ENCODE peak calls at places on chromosomes 16 and 17, in seven cellular contexts. A is CD4-positive, alpha-beta T cell; E is central memory CD4-positive, alpha-beta T cell; H is activated naive CD4-positive, alpha-beta T cell treated with anti-CD3 and anti-CD28 coated beads for 36 hours; D is mesothelial cell of epicardium; O is H7; U is NT2/D1. L is an unnamed sample.

GRCh38 chr16:31243734-31244670 is 15.8 kb upstream of the ITGAM start:
- DNase-seq in H (no peak), O (no peak), E (no peak), U (no peak), A (no peak), D (no peak), L (no peak)

GRCh38 chr16:86531193-86531550 is 20.8 kb downstream of the FOXF1 start:
- DNase-seq in O (no peak), D (no peak), A (no peak), E (no peak), U (no peak), H (no peak), L (peak)

GRCh38 chr16:76932541-76933211 is 258.3 kb upstream of the MON1B start:
- DNase-seq in H (no peak), U (no peak), E (no peak), D (no peak), A (no peak), O (no peak), L (no peak)

GRCh38 chr16:65098916-65099315 is 22.9 kb downstream of the CDH11 start:
- DNase-seq in A (no peak), U (no peak), E (no peak), D (no peak), H (no peak), O (no peak), L (no peak)

GRCh38 chr16:72896719-72897118 is 151.2 kb downstream of the ZFHX3 start:
- DNase-seq in H (no peak), A (no peak), O (no peak), D (no peak), E (no peak), U (no peak), L (no peak)

GRCh38 chr17:40098846-40099626 is 1.4 kb downstream of the NR1D1 start:
- DNase-seq in O (peak), D (peak), E (peak), U (peak), A (peak), H (peak), L (peak)

GRCh38 chr17:80261159-80261894 is 675 bp downstream of the RNF213 start:
- DNase-seq in O (peak), A (peak), U (peak), E (peak), D (no peak), H (peak), L (peak)

GRCh38 chr17:378068-378467 is 25.5 kb upstream of the RPH3AL start:
- DNase-seq in O (peak), D (no peak), H (no peak), A (no peak), U (no peak), E (no peak), L (no peak)

L was measured in fibroblast of villous mesenchyme.